ENCODE peak calls at places on chromosome 14, in nine cellular contexts. One of them, this sample, is unnamed.
A peak's percentile ranks its signal among the peaks of the same experiment; 100 is the strongest.

GRCh38 chr14:104299993-104300761 is 161.8 kb downstream of the KIF26A start:
- DNase-seq in GM12878: no peak
- DNase-seq in colonic mucosa: no peak
- DNase-seq in amniotic stem cell: no peak
- DNase-seq in MCF 10A: no peak
- DNase-seq in activated gamma-delta T cell treated with anti-CD3 and anti-CD28 coated beads, Interleukin-2, amount 50 U/mL, for 16 hours: no peak
- DNase-seq in GM23338: no peak
- DNase-seq in NCI-H1105 treated with DMSO at 0.1 percent for 48 hours: no peak
- DNase-seq in retinal pigment epithelial cell: no peak
- DNase-seq in this sample: no peak

GRCh38 chr14:72439707-72440106 is 454.2 kb downstream of the DPF3 start:
- DNase-seq in GM12878: peak; percentile 28
- DNase-seq in colonic mucosa: no peak
- DNase-seq in amniotic stem cell: no peak
- DNase-seq in MCF 10A: no peak
- DNase-seq in activated gamma-delta T cell treated with anti-CD3 and anti-CD28 coated beads, Interleukin-2, amount 50 U/mL, for 16 hours: no peak
- DNase-seq in GM23338: no peak
- DNase-seq in NCI-H1105 treated with DMSO at 0.1 percent for 48 hours: no peak
- DNase-seq in retinal pigment epithelial cell: no peak
- DNase-seq in this sample: no peak

GRCh38 chr14:64215274-64215673 is 78.9 kb downstream of the ESR2 start:
- DNase-seq in GM12878: no peak
- DNase-seq in colonic mucosa: no peak
- DNase-seq in amniotic stem cell: no peak
- DNase-seq in MCF 10A: no peak
- DNase-seq in activated gamma-delta T cell treated with anti-CD3 and anti-CD28 coated beads, Interleukin-2, amount 50 U/mL, for 16 hours: no peak
- DNase-seq in GM23338: no peak
- DNase-seq in NCI-H1105 treated with DMSO at 0.1 percent for 48 hours: no peak
- DNase-seq in retinal pigment epithelial cell: no peak
- DNase-seq in this sample: no peak

GRCh38 chr14:45868377-45868776 is 615.4 kb upstream of the MIS18BP1 start:
- DNase-seq in GM12878: peak; percentile 94
- DNase-seq in colonic mucosa: no peak
- DNase-seq in amniotic stem cell: no peak
- DNase-seq in MCF 10A: peak; percentile 13
- DNase-seq in activated gamma-delta T cell treated with anti-CD3 and anti-CD28 coated beads, Interleukin-2, amount 50 U/mL, for 16 hours: no peak
- DNase-seq in GM23338: no peak
- DNase-seq in NCI-H1105 treated with DMSO at 0.1 percent for 48 hours: no peak
- DNase-seq in retinal pigment epithelial cell: no peak
- DNase-seq in this sample: no peak

GRCh38 chr14:22668417-22668816 is 24.3 kb upstream of the OR6J1 start:
- DNase-seq in GM12878: no peak
- DNase-seq in colonic mucosa: no peak
- DNase-seq in amniotic stem cell: peak; percentile 40
- DNase-seq in MCF 10A: no peak
- DNase-seq in activated gamma-delta T cell treated with anti-CD3 and anti-CD28 coated beads, Interleukin-2, amount 50 U/mL, for 16 hours: no peak
- DNase-seq in GM23338: no peak
- DNase-seq in NCI-H1105 treated with DMSO at 0.1 percent for 48 hours: no peak
- DNase-seq in retinal pigment epithelial cell: no peak
- DNase-seq in this sample: no peak

GRCh38 chr14:72745991-72746980 is 147.6 kb downstream of the DPF3 start:
- DNase-seq in GM12878: no peak
- DNase-seq in colonic mucosa: peak; percentile 13
- DNase-seq in amniotic stem cell: no peak
- DNase-seq in MCF 10A: peak; percentile 61
- DNase-seq in activated gamma-delta T cell treated with anti-CD3 and anti-CD28 coated beads, Interleukin-2, amount 50 U/mL, for 16 hours: no peak
- DNase-seq in GM23338: no peak
- DNase-seq in NCI-H1105 treated with DMSO at 0.1 percent for 48 hours: no peak
- DNase-seq in retinal pigment epithelial cell: no peak
- DNase-seq in this sample: no peak

GRCh38 chr14:103199141-103199540 is 75.9 kb downstream of the TNFAIP2 start:
- DNase-seq in GM12878: no peak
- DNase-seq in colonic mucosa: no peak
- DNase-seq in amniotic stem cell: no peak
- DNase-seq in MCF 10A: no peak
- DNase-seq in activated gamma-delta T cell treated with anti-CD3 and anti-CD28 coated beads, Interleukin-2, amount 50 U/mL, for 16 hours: no peak
- DNase-seq in GM23338: no peak
- DNase-seq in NCI-H1105 treated with DMSO at 0.1 percent for 48 hours: no peak
- DNase-seq in retinal pigment epithelial cell: no peak
- DNase-seq in this sample: no peak

GRCh38 chr14:105067140-105067968 is 2.1 kb upstream of the GPR132 start:
- DNase-seq in GM12878: peak; percentile 55
- DNase-seq in colonic mucosa: no peak
- DNase-seq in amniotic stem cell: no peak
- DNase-seq in MCF 10A: no peak
- DNase-seq in activated gamma-delta T cell treated with anti-CD3 and anti-CD28 coated beads, Interleukin-2, amount 50 U/mL, for 16 hours: no peak
- DNase-seq in GM23338: no peak
- DNase-seq in NCI-H1105 treated with DMSO at 0.1 percent for 48 hours: no peak
- DNase-seq in retinal pigment epithelial cell: no peak
- DNase-seq in this sample: no peak

GRCh38 chr14:28576523-28576922 is 190.1 kb upstream of the FOXG1 start:
- DNase-seq in GM12878: no peak
- DNase-seq in colonic mucosa: no peak
- DNase-seq in amniotic stem cell: no peak
- DNase-seq in MCF 10A: no peak
- DNase-seq in activated gamma-delta T cell treated with anti-CD3 and anti-CD28 coated beads, Interleukin-2, amount 50 U/mL, for 16 hours: no peak
- DNase-seq in GM23338: no peak
- DNase-seq in NCI-H1105 treated with DMSO at 0.1 percent for 48 hours: no peak
- DNase-seq in retinal pigment epithelial cell: no peak
- DNase-seq in this sample: no peak

GRCh38 chr14:51873221-51873893 is 12.9 kb downstream of the GNG2 start:
- DNase-seq in GM12878: peak; percentile 94
- DNase-seq in colonic mucosa: no peak
- DNase-seq in amniotic stem cell: peak; percentile 72
- DNase-seq in MCF 10A: peak; percentile 89
- DNase-seq in activated gamma-delta T cell treated with anti-CD3 and anti-CD28 coated beads, Interleukin-2, amount 50 U/mL, for 16 hours: no peak
- DNase-seq in GM23338: no peak
- DNase-seq in NCI-H1105 treated with DMSO at 0.1 percent for 48 hours: peak; percentile 97
- DNase-seq in retinal pigment epithelial cell: peak; percentile 97
- DNase-seq in this sample: no peak

GRCh38 chr14:69263364-69263763 is 3.4 kb downstream of the GALNT16 start:
- DNase-seq in GM12878: no peak
- DNase-seq in colonic mucosa: no peak
- DNase-seq in amniotic stem cell: peak; percentile 86
- DNase-seq in MCF 10A: peak; percentile 66
- DNase-seq in activated gamma-delta T cell treated with anti-CD3 and anti-CD28 coated beads, Interleukin-2, amount 50 U/mL, for 16 hours: no peak
- DNase-seq in GM23338: no peak
- DNase-seq in NCI-H1105 treated with DMSO at 0.1 percent for 48 hours: peak; percentile 2
- DNase-seq in retinal pigment epithelial cell: no peak
- DNase-seq in this sample: no peak